ENCODE peak calls at places on chromosome 1, in nine cellular contexts. D, P, M, S, O, I, N, Q and U are unnamed samples.

GRCh38 chr1:16120940-16121410 is 34.9 kb downstream of the EPHA2 start:
- DNase-seq in D (peak; percentile 34), P (no peak), M (no peak), S (no peak), O (no peak), I (no peak), N (no peak), Q (no peak), U (peak; percentile 53)

GRCh38 chr1:231272880-231273279 is 31.9 kb downstream of the GNPAT start:
- DNase-seq in D (peak; percentile 82), P (no peak), M (no peak), S (no peak), O (no peak), I (no peak), N (peak; percentile 66), Q (no peak), U (peak; percentile 47)

GRCh38 chr1:7117599-7118281 is 332.5 kb downstream of the CAMTA1 start:
- DNase-seq in D (no peak), P (no peak), M (no peak), S (no peak), O (no peak), I (peak; percentile 64), N (no peak), Q (peak; percentile 33), U (peak; percentile 91)

GRCh38 chr1:145981299-145981600 is 15.1 kb downstream of the TXNIP start:
- DNase-seq in D (peak; percentile 20), P (no peak), M (no peak), S (no peak), O (no peak), I (no peak), N (no peak), Q (no peak), U (no peak)

GRCh38 chr1:231734417-231734816 is 107.8 kb downstream of the DISC1 start:
- DNase-seq in D (peak; percentile 61), P (peak; percentile 13), M (no peak), S (no peak), O (no peak), I (no peak), N (no peak), Q (no peak), U (peak; percentile 15)

GRCh38 chr1:30895942-30896660 is 12.5 kb downstream of the SDC3 start:
- DNase-seq in D (no peak), P (no peak), M (no peak), S (no peak), O (no peak), I (no peak), N (no peak), Q (no peak), U (no peak)

GRCh38 chr1:17120483-17120882 is 1.2 kb upstream of the PADI2 start:
- DNase-seq in D (no peak), P (no peak), M (no peak), S (no peak), O (no peak), I (no peak), N (no peak), Q (no peak), U (no peak)

GRCh38 chr1:190453550-190453949 is 24.1 kb downstream of the BRINP3 start:
- DNase-seq in D (no peak), P (no peak), M (no peak), S (peak; percentile 8), O (no peak), I (no peak), N (no peak), Q (no peak), U (peak; percentile 4)

GRCh38 chr1:3283849-3284248 is 170.6 kb upstream of the ARHGEF16 start:
- DNase-seq in D (no peak), P (peak; percentile 53), M (no peak), S (no peak), O (no peak), I (peak; percentile 70), N (no peak), Q (peak; percentile 72), U (no peak)

GRCh38 chr1:114956570-114956969 is 73.1 kb upstream of the TSHB start:
- DNase-seq in D (no peak), P (no peak), M (no peak), S (no peak), O (no peak), I (peak; percentile 65), N (no peak), Q (no peak), U (peak; percentile 70)

GRCh38 chr1:14320986-14321385 is 277.5 kb upstream of the KAZN start:
- DNase-seq in D (no peak), P (no peak), M (no peak), S (peak; percentile 64), O (no peak), I (no peak), N (no peak), Q (no peak), U (no peak)
- TF ChIP-seq CTCF in D (no peak), P (no peak), M (no peak), S (no peak), O (no peak), I (no peak), N (no peak), Q (no peak), U (no peak)

GRCh38 chr1:162976628-162977027 is 92.5 kb upstream of the RGS4 start:
- DNase-seq in D (no peak), P (no peak), M (no peak), S (no peak), O (no peak), I (no peak), N (no peak), Q (no peak), U (peak; percentile 70)

GRCh38 chr1:162982364-162982763 is 86.8 kb upstream of the RGS4 start:
- DNase-seq in D (no peak), P (no peak), M (no peak), S (no peak), O (no peak), I (no peak), N (no peak), Q (no peak), U (no peak)

GRCh38 chr1:162973381-162973795 is 95.8 kb upstream of the RGS4 start:
- DNase-seq in D (no peak), P (no peak), M (no peak), S (no peak), O (no peak), I (no peak), N (no peak), Q (no peak), U (peak; percentile 30)

GRCh38 chr1:162974810-162975209 is 94.4 kb upstream of the RGS4 start:
- DNase-seq in D (no peak), P (no peak), M (no peak), S (no peak), O (no peak), I (no peak), N (no peak), Q (no peak), U (no peak)

DNA sequence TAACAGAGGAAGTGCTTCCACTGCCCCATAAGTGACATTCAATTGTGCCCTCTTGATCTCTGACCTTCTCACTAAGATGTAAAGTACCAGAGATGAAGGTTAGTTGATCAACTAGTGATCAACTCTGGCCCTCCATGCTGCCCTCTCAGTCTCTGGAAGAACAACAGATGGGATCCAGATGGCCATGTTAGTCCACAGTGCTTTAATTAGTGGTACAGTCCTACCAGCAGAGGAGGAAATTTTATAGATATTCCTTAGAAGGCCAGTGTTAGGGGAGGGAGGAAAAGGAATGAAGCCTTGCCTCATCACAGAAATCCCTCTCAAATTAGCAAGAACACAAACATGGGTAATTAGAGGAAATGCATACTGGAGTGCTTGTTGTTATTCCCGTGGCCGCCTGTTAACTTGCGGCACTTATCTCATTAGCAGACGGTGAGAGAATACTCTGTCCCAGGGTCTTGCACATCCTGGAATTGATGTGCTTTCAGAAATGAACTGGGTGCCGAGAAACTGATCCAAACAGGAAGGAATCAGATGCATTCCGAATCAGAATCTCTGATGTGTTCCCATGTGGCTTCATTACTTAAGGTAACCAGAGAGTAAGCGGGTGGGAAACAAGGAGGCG is 91.1 kb upstream of the RGS4 start:
- DNase-seq in D (no peak), P (no peak), M (no peak), S (no peak), O (no peak), I (no peak), N (no peak), Q (no peak), U (no peak)
- TF ChIP-seq CTCF in D (no peak), P (no peak), M (no peak), S (no peak), O (no peak), I (no peak), N (no peak), Q (no peak), U (no peak)

GRCh38 chr1:78673120-78673519 is 23.5 kb downstream of the IFI44 start:
- DNase-seq in D (no peak), P (no peak), M (no peak), S (no peak), O (no peak), I (peak; percentile 39), N (no peak), Q (no peak), U (peak; percentile 34)
- TF ChIP-seq CTCF in D (no peak), P (no peak), M (no peak), S (peak; percentile 35), O (no peak), I (peak; percentile 39), N (no peak), Q (no peak), U (no peak)

DNA sequence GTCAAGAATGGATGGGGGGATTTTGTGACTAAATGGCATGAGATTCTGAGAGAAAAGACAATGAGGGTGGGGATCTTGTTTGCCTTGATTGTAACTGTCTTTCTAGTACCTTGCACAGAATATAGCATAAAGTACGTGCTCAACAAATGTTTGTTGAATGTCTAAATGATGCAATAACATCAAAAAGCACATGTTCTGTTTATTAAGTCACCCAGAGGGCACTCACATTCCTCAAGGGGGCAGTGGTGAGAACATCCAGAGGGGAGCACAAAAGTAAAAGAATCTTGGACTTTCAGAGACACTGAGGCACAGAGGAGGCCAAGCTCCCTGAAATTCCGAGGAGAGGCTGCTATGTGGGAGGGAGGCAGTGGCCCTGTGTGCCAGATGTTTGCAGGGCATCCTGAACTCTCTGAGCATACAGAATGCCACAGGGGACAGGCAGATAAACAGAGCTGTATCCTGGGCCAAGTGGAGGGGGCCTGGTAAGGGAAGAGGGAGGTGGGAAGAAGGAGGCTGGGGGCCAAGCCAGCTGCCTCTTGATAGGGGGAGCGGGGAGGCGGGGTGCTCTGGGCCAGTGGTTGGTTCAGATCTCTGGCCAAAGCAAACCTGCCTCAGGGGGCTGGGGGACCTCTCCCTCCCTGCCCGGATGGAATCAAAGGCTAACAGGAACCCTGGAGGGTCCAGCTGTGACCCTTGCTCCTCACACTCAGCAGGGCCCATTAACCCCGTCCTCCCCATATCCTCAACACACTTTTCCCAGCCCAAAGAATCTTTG is 6.5 kb upstream of the ATP1A2 start:
- DNase-seq in D (no peak), P (no peak), M (no peak), S (peak; percentile 81), O (no peak), I (peak; percentile 80), N (no peak), Q (no peak), U (peak; percentile 60)
- TF ChIP-seq CTCF in D (no peak), P (peak; percentile 57), M (no peak), S (peak; percentile 81), O (peak; percentile 16), I (peak; percentile 70), N (peak; percentile 52), Q (no peak), U (peak; percentile 46)

GRCh38 chr1:208252126-208252853 is 8.1 kb upstream of the PLXNA2 start:
- DNase-seq in D (no peak), P (no peak), M (no peak), S (no peak), O (no peak), I (peak; percentile 49), N (peak; percentile 64), Q (peak; percentile 72), U (no peak)
- TF ChIP-seq CTCF in D (no peak), P (peak; percentile 78), M (peak; percentile 56), S (no peak), O (no peak), I (peak; percentile 41), N (peak; percentile 78), Q (peak; percentile 17), U (no peak)